ENCODE peak calls at places on chromosomes 2 and 18, in six cellular contexts. One of them, this sample, is unnamed.

GRCh38 chr2:16475581-16475980 is 190.1 kb downstream of the CYRIA start:
- DNase-seq in mucosa of descending colon: no peak
- DNase-seq in AG04450: no peak
- DNase-seq in right lobe of liver: no peak
- DNase-seq in fibroblast of pulmonary artery: no peak
- DNase-seq in left lung: no peak
- DNase-seq in this sample: no peak

GRCh38 chr18:62450175-62450545 is 72.7 kb upstream of the ZCCHC2 start:
- DNase-seq in right lobe of liver: no peak
- DNase-seq in mucosa of descending colon: no peak
- DNase-seq in fibroblast of pulmonary artery: no peak
- DNase-seq in left lung: no peak
- DNase-seq in AG04450: no peak
- DNase-seq in this sample: no peak

GRCh38 chr2:106745468-106745867 is 140.5 kb downstream of the ST6GAL2 start:
- DNase-seq in AG04450: no peak
- DNase-seq in fibroblast of pulmonary artery: no peak
- DNase-seq in left lung: no peak
- DNase-seq in mucosa of descending colon: no peak
- DNase-seq in right lobe of liver: no peak
- DNase-seq in this sample: no peak

GRCh38 chr18:28794459-28795245 is 617.7 kb upstream of the CDH2 start:
- DNase-seq in fibroblast of pulmonary artery: peak
- DNase-seq in mucosa of descending colon: no peak
- DNase-seq in AG04450: no peak
- DNase-seq in right lobe of liver: no peak
- DNase-seq in left lung: no peak
- DNase-seq in this sample: no peak

GRCh38 chr2:131153529-131153928 is 48.4 kb downstream of the PLEKHB2 start:
- DNase-seq in AG04450: no peak
- DNase-seq in fibroblast of pulmonary artery: no peak
- DNase-seq in left lung: no peak
- DNase-seq in right lobe of liver: no peak
- DNase-seq in mucosa of descending colon: no peak
- DNase-seq in this sample: no peak

GRCh38 chr18:57915848-57916596 is 112.9 kb upstream of the ATP8B1 start:
- DNase-seq in right lobe of liver: no peak
- DNase-seq in fibroblast of pulmonary artery: peak
- DNase-seq in left lung: no peak
- DNase-seq in AG04450: no peak
- DNase-seq in mucosa of descending colon: peak
- DNase-seq in this sample: peak

GRCh38 chr2:176852667-176853066 is 359.9 kb upstream of the HNRNPA3 start:
- DNase-seq in left lung: no peak
- DNase-seq in mucosa of descending colon: peak
- DNase-seq in right lobe of liver: no peak
- DNase-seq in fibroblast of pulmonary artery: no peak
- DNase-seq in AG04450: no peak
- DNase-seq in this sample: no peak

GRCh38 chr18:53920312-53921075 is 304.0 kb downstream of the MBD2 start:
- DNase-seq in mucosa of descending colon: no peak
- DNase-seq in left lung: no peak
- DNase-seq in right lobe of liver: no peak
- DNase-seq in fibroblast of pulmonary artery: no peak
- DNase-seq in AG04450: no peak
- DNase-seq in this sample: no peak

GRCh38 chr2:120398961-120399888 is 53.3 kb downstream of the INHBB start:
- DNase-seq in AG04450: no peak
- DNase-seq in fibroblast of pulmonary artery: no peak
- DNase-seq in mucosa of descending colon: peak
- DNase-seq in left lung: no peak
- DNase-seq in right lobe of liver: peak
- DNase-seq in this sample: no peak

GRCh38 chr2:74261204-74261864 is 62.9 kb downstream of the MTHFD2 start:
- DNase-seq in fibroblast of pulmonary artery: peak
- DNase-seq in mucosa of descending colon: peak
- DNase-seq in AG04450: no peak
- DNase-seq in right lobe of liver: no peak
- DNase-seq in left lung: no peak
- DNase-seq in this sample: no peak

GRCh38 chr18:55427951-55428350 is 160.0 kb downstream of the TCF4 start:
- DNase-seq in AG04450: no peak
- DNase-seq in right lobe of liver: no peak
- DNase-seq in fibroblast of pulmonary artery: no peak
- DNase-seq in left lung: no peak
- DNase-seq in mucosa of descending colon: no peak
- DNase-seq in this sample: no peak

GRCh38 chr2:71930073-71930681 is 217.5 kb downstream of the CYP26B1 start:
- DNase-seq in left lung: peak
- DNase-seq in AG04450: peak
- DNase-seq in fibroblast of pulmonary artery: no peak
- DNase-seq in mucosa of descending colon: peak
- DNase-seq in right lobe of liver: peak
- DNase-seq in this sample: peak

GRCh38 chr18:35345460-35345921 is 1.3 kb upstream of the ZNF24 start:
- DNase-seq in right lobe of liver: no peak
- DNase-seq in mucosa of descending colon: no peak
- DNase-seq in left lung: no peak
- DNase-seq in AG04450: no peak
- DNase-seq in fibroblast of pulmonary artery: peak
- DNase-seq in this sample: no peak

DNA sequence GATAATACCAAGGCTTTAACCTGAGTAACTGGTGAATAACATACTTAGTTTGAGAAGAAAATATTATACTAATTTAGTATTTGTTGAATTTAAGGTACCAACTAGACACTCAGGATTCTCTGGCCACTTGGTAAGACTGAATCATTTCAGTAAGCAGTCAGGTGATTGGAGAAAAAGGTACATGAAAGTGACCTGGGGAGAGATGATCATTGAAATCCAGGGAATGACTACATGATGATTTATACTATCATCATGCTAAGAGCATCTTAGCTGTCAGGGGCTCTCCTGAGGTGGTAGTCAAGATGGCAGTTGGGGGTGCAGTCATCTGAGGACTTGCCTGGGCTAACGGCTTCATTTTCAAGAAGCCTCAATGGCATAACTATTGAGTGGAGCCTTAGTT is 571.2 kb upstream of the ACVR2A start:
- DNase-seq in fibroblast of pulmonary artery: no peak
- DNase-seq in left lung: no peak
- DNase-seq in mucosa of descending colon: no peak
- DNase-seq in right lobe of liver: no peak
- DNase-seq in AG04450: no peak
- DNase-seq in this sample: no peak
- TF ChIP-seq CTCF in fibroblast of pulmonary artery: no peak
- TF ChIP-seq CTCF in left lung: no peak
- TF ChIP-seq CTCF in mucosa of descending colon: no peak
- TF ChIP-seq CTCF in right lobe of liver: no peak
- TF ChIP-seq CTCF in AG04450: no peak
- TF ChIP-seq CTCF in this sample: no peak

DNA sequence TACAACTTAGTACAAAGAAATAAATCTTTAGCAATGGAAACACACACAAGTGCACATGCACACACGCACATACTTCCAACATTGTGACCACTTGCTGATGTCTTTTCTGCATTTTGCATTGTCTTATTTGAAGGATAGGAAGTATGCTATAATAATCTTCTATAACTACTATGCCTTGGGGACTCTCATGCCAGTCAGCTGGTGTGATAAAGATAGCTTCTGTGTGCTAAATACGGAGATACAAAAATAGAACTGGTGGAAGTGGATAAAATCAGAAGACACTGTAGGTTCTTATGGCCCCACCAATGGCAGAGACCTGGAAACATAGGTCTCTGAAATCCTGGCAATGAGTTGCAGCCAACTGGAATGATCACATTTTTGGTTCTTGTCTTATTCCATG is 31.5 kb upstream of the RASGRP3 start:
- DNase-seq in left lung: no peak
- DNase-seq in right lobe of liver: no peak
- DNase-seq in fibroblast of pulmonary artery: no peak
- DNase-seq in mucosa of descending colon: no peak
- DNase-seq in AG04450: no peak
- DNase-seq in this sample: no peak
- TF ChIP-seq CTCF in left lung: no peak
- TF ChIP-seq CTCF in right lobe of liver: no peak
- TF ChIP-seq CTCF in fibroblast of pulmonary artery: no peak
- TF ChIP-seq CTCF in mucosa of descending colon: no peak
- TF ChIP-seq CTCF in AG04450: no peak
- TF ChIP-seq CTCF in this sample: no peak

GRCh38 chr2:62426005-62426912 is 79.7 kb downstream of the TMEM17 start:
- DNase-seq in mucosa of descending colon: no peak
- DNase-seq in AG04450: no peak
- DNase-seq in left lung: no peak
- DNase-seq in right lobe of liver: no peak
- DNase-seq in fibroblast of pulmonary artery: no peak
- DNase-seq in this sample: no peak

GRCh38 chr2:62423883-62424458 is 82.0 kb downstream of the TMEM17 start:
- DNase-seq in right lobe of liver: no peak
- DNase-seq in left lung: no peak
- DNase-seq in mucosa of descending colon: no peak
- DNase-seq in fibroblast of pulmonary artery: peak
- DNase-seq in AG04450: no peak
- DNase-seq in this sample: no peak

GRCh38 chr2:62427146-62427545 is 78.8 kb downstream of the TMEM17 start:
- DNase-seq in mucosa of descending colon: no peak
- DNase-seq in fibroblast of pulmonary artery: no peak
- DNase-seq in AG04450: no peak
- DNase-seq in left lung: no peak
- DNase-seq in right lobe of liver: no peak
- DNase-seq in this sample: no peak

GRCh38 chr2:62424899-62425298 is 81.1 kb downstream of the TMEM17 start:
- DNase-seq in AG04450: no peak
- DNase-seq in fibroblast of pulmonary artery: no peak
- DNase-seq in mucosa of descending colon: no peak
- DNase-seq in right lobe of liver: no peak
- DNase-seq in left lung: no peak
- DNase-seq in this sample: no peak

GRCh38 chr2:62423235-62423634 is 82.8 kb downstream of the TMEM17 start:
- DNase-seq in left lung: no peak
- DNase-seq in AG04450: no peak
- DNase-seq in right lobe of liver: no peak
- DNase-seq in fibroblast of pulmonary artery: peak
- DNase-seq in mucosa of descending colon: no peak
- DNase-seq in this sample: no peak
- TF ChIP-seq CTCF in left lung: no peak
- TF ChIP-seq CTCF in AG04450: peak
- TF ChIP-seq CTCF in right lobe of liver: peak
- TF ChIP-seq CTCF in fibroblast of pulmonary artery: peak
- TF ChIP-seq CTCF in mucosa of descending colon: no peak
- TF ChIP-seq CTCF in this sample: peak

GRCh38 chr18:43789234-43790000 is 512.1 kb upstream of the SYT4 start:
- DNase-seq in fibroblast of pulmonary artery: peak
- DNase-seq in mucosa of descending colon: no peak
- DNase-seq in right lobe of liver: no peak
- DNase-seq in left lung: no peak
- DNase-seq in AG04450: no peak
- DNase-seq in this sample: no peak
- TF ChIP-seq CTCF in fibroblast of pulmonary artery: peak
- TF ChIP-seq CTCF in mucosa of descending colon: no peak
- TF ChIP-seq CTCF in right lobe of liver: no peak
- TF ChIP-seq CTCF in left lung: no peak
- TF ChIP-seq CTCF in AG04450: peak
- TF ChIP-seq CTCF in this sample: no peak

GRCh38 chr18:44655435-44655834 is 25.3 kb upstream of the SETBP1 start:
- DNase-seq in left lung: no peak
- DNase-seq in AG04450: no peak
- DNase-seq in right lobe of liver: no peak
- DNase-seq in fibroblast of pulmonary artery: no peak
- DNase-seq in mucosa of descending colon: no peak
- DNase-seq in this sample: no peak

GRCh38 chr18:44651453-44651852 is 29.2 kb upstream of the SETBP1 start:
- DNase-seq in left lung: no peak
- DNase-seq in fibroblast of pulmonary artery: peak
- DNase-seq in right lobe of liver: no peak
- DNase-seq in mucosa of descending colon: no peak
- DNase-seq in AG04450: no peak
- DNase-seq in this sample: no peak

GRCh38 chr18:44651918-44652317 is 28.8 kb upstream of the SETBP1 start:
- DNase-seq in AG04450: no peak
- DNase-seq in left lung: no peak
- DNase-seq in mucosa of descending colon: no peak
- DNase-seq in right lobe of liver: no peak
- DNase-seq in fibroblast of pulmonary artery: no peak
- DNase-seq in this sample: no peak

GRCh38 chr18:44654555-44654954 is 26.1 kb upstream of the SETBP1 start:
- DNase-seq in right lobe of liver: no peak
- DNase-seq in left lung: no peak
- DNase-seq in fibroblast of pulmonary artery: peak
- DNase-seq in AG04450: no peak
- DNase-seq in mucosa of descending colon: no peak
- DNase-seq in this sample: no peak
- TF ChIP-seq CTCF in right lobe of liver: no peak
- TF ChIP-seq CTCF in left lung: no peak
- TF ChIP-seq CTCF in fibroblast of pulmonary artery: no peak
- TF ChIP-seq CTCF in AG04450: no peak
- TF ChIP-seq CTCF in mucosa of descending colon: no peak
- TF ChIP-seq CTCF in this sample: no peak

GRCh38 chr2:47509250-47509649 is 106.3 kb downstream of the MSH2 start:
- DNase-seq in left lung: no peak
- DNase-seq in mucosa of descending colon: no peak
- DNase-seq in fibroblast of pulmonary artery: peak
- DNase-seq in AG04450: no peak
- DNase-seq in right lobe of liver: no peak
- DNase-seq in this sample: no peak

GRCh38 chr2:47508641-47509040 is 105.7 kb downstream of the MSH2 start:
- DNase-seq in fibroblast of pulmonary artery: no peak
- DNase-seq in left lung: no peak
- DNase-seq in right lobe of liver: no peak
- DNase-seq in AG04450: no peak
- DNase-seq in mucosa of descending colon: no peak
- DNase-seq in this sample: no peak

GRCh38 chr2:47509981-47510380 is 107.0 kb downstream of the MSH2 start:
- DNase-seq in mucosa of descending colon: no peak
- DNase-seq in left lung: no peak
- DNase-seq in right lobe of liver: no peak
- DNase-seq in AG04450: no peak
- DNase-seq in fibroblast of pulmonary artery: no peak
- DNase-seq in this sample: no peak

GRCh38 chr2:47512581-47513083 is 109.7 kb downstream of the MSH2 start:
- DNase-seq in right lobe of liver: no peak
- DNase-seq in fibroblast of pulmonary artery: peak
- DNase-seq in mucosa of descending colon: no peak
- DNase-seq in left lung: no peak
- DNase-seq in AG04450: peak
- DNase-seq in this sample: no peak

GRCh38 chr2:47510745-47511144 is 107.8 kb downstream of the MSH2 start:
- DNase-seq in fibroblast of pulmonary artery: no peak
- DNase-seq in left lung: no peak
- DNase-seq in mucosa of descending colon: no peak
- DNase-seq in AG04450: no peak
- DNase-seq in right lobe of liver: no peak
- DNase-seq in this sample: no peak
- TF ChIP-seq CTCF in fibroblast of pulmonary artery: no peak
- TF ChIP-seq CTCF in left lung: no peak
- TF ChIP-seq CTCF in mucosa of descending colon: no peak
- TF ChIP-seq CTCF in AG04450: no peak
- TF ChIP-seq CTCF in right lobe of liver: no peak
- TF ChIP-seq CTCF in this sample: no peak

DNA sequence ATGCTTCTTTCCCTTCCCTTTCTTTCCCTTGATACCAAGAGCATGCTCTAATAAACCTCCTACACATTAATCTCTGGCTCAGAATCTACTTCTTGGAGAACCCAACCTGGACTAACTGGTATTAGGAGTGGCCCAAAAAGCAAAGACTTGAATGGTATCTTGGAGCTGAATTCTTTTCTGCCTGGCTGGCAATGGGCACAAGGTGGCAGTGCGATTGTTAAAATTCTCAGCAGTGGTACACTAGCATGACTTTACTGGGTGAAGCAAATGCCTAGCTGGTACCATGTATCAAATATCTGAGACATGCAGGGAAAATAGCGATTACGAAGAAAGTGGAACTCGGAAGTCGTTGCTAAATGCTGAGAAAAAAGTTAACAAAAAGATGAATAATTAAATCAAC is 376.1 kb downstream of the XIRP2 start:
- DNase-seq in mucosa of descending colon: peak
- DNase-seq in fibroblast of pulmonary artery: peak
- DNase-seq in AG04450: no peak
- DNase-seq in right lobe of liver: no peak
- DNase-seq in left lung: no peak
- DNase-seq in this sample: no peak
- TF ChIP-seq CTCF in mucosa of descending colon: peak
- TF ChIP-seq CTCF in fibroblast of pulmonary artery: peak
- TF ChIP-seq CTCF in AG04450: peak
- TF ChIP-seq CTCF in right lobe of liver: no peak
- TF ChIP-seq CTCF in left lung: no peak
- TF ChIP-seq CTCF in this sample: peak